ENCODE peak calls at places on chromosome 4, in five cellular contexts. One of them, this sample, is unnamed. For H3K36me3, the result is how much of the 10 kb centered on the place peaks cover.

GRCh38 chr4:27245216-27245615 is 384.6 kb downstream of the STIM2 start:
- DNase-seq in breast epithelium: no peak
- DNase-seq in aorta: no peak
- DNase-seq in adipocyte: no peak
- DNase-seq in GM23248: peak
- DNase-seq in this sample: no peak

GRCh38 chr4:148955926-148956325 is 513.7 kb upstream of the NR3C2 start:
- DNase-seq in breast epithelium: no peak
- DNase-seq in aorta: no peak
- DNase-seq in adipocyte: no peak
- DNase-seq in GM23248: peak
- DNase-seq in this sample: no peak

GRCh38 chr4:169567916-169568315 is 44.5 kb downstream of the NEK1 start:
- DNase-seq in breast epithelium: no peak
- DNase-seq in aorta: no peak
- DNase-seq in adipocyte: no peak
- DNase-seq in GM23248: no peak
- DNase-seq in this sample: no peak

GRCh38 chr4:54006755-54007154 is 57.6 kb downstream of the CHIC2 start:
- DNase-seq in breast epithelium: no peak
- DNase-seq in aorta: no peak
- DNase-seq in adipocyte: no peak
- DNase-seq in GM23248: no peak
- DNase-seq in this sample: no peak

GRCh38 chr4:7890635-7891393 is 48.8 kb downstream of the AFAP1 start:
- DNase-seq in breast epithelium: no peak
- DNase-seq in aorta: no peak
- DNase-seq in adipocyte: peak
- DNase-seq in GM23248: peak
- DNase-seq in this sample: no peak

GRCh38 chr4:3829954-3830773 is 64.0 kb downstream of the ADRA2C start:
- DNase-seq in breast epithelium: no peak
- DNase-seq in aorta: peak
- DNase-seq in adipocyte: no peak
- DNase-seq in GM23248: no peak
- DNase-seq in this sample: no peak

GRCh38 chr4:132108784-132109183 is 1040.3 kb upstream of the PCDH10 start:
- DNase-seq in breast epithelium: no peak
- DNase-seq in aorta: no peak
- DNase-seq in adipocyte: peak
- DNase-seq in GM23248: peak
- DNase-seq in this sample: no peak

GRCh38 chr4:82792912-82793649 is 5.5 kb downstream of the SCD5 start:
- DNase-seq in breast epithelium: no peak
- DNase-seq in aorta: no peak
- DNase-seq in adipocyte: peak
- DNase-seq in GM23248: peak
- DNase-seq in this sample: no peak

GRCh38 chr4:52997132-52997416 is 135.0 kb downstream of the RASL11B start:
- DNase-seq in breast epithelium: no peak
- DNase-seq in aorta: no peak
- DNase-seq in adipocyte: peak
- DNase-seq in GM23248: no peak
- DNase-seq in this sample: no peak

GRCh38 chr4:122665148-122665547 is 44.3 kb upstream of the IL21 start:
- DNase-seq in breast epithelium: no peak
- DNase-seq in aorta: no peak
- DNase-seq in adipocyte: peak
- DNase-seq in GM23248: peak
- DNase-seq in this sample: no peak

GRCh38 chr4:146567396-146567795 is 45.7 kb upstream of the SLC10A7 start:
- DNase-seq in breast epithelium: no peak
- DNase-seq in aorta: no peak
- DNase-seq in adipocyte: no peak
- DNase-seq in GM23248: peak
- DNase-seq in this sample: no peak

GRCh38 chr4:40395908-40396806 is 61.0 kb downstream of the CHRNA9 start:
- DNase-seq in breast epithelium: peak
- DNase-seq in aorta: no peak
- DNase-seq in adipocyte: peak
- DNase-seq in GM23248: no peak
- DNase-seq in this sample: peak

GRCh38 chr4:107828315-107828714 is 3.6 kb downstream of the SGMS2 start:
- DNase-seq in breast epithelium: no peak
- DNase-seq in aorta: no peak
- DNase-seq in adipocyte: no peak
- DNase-seq in GM23248: no peak
- DNase-seq in this sample: no peak

GRCh38 chr4:185384877-185385465 is 10.8 kb downstream of the LRP2BP start:
- DNase-seq in breast epithelium: no peak
- DNase-seq in aorta: no peak
- DNase-seq in adipocyte: no peak
- DNase-seq in GM23248: no peak
- DNase-seq in this sample: no peak

GRCh38 chr4:185991750-185992149 is 77.2 kb upstream of the TLR3 start:
- DNase-seq in breast epithelium: no peak
- DNase-seq in aorta: no peak
- DNase-seq in adipocyte: no peak
- DNase-seq in GM23248: no peak
- DNase-seq in this sample: no peak

GRCh38 chr4:3780347-3781171 is 14.4 kb downstream of the ADRA2C start:
- DNase-seq in breast epithelium: no peak
- DNase-seq in aorta: no peak
- DNase-seq in adipocyte: no peak
- DNase-seq in GM23248: no peak
- DNase-seq in this sample: no peak

GRCh38 chr4:167196386-167196785 is 37.9 kb downstream of the SPOCK3 start:
- DNase-seq in breast epithelium: no peak
- DNase-seq in aorta: no peak
- DNase-seq in adipocyte: peak
- DNase-seq in GM23248: no peak
- DNase-seq in this sample: no peak

GRCh38 chr4:174156239-174156826 is 127.1 kb downstream of the FBXO8 start:
- DNase-seq in breast epithelium: no peak
- DNase-seq in aorta: no peak
- DNase-seq in adipocyte: peak
- DNase-seq in GM23248: peak
- DNase-seq in this sample: no peak

GRCh38 chr4:110287130-110287529 is 88.7 kb upstream of the ELOVL6 start:
- DNase-seq in breast epithelium: no peak
- DNase-seq in aorta: no peak
- DNase-seq in adipocyte: peak
- DNase-seq in GM23248: peak
- DNase-seq in this sample: no peak

GRCh38 chr4:153222790-153223417 is 18.7 kb downstream of the TRIM2 start:
- DNase-seq in breast epithelium: peak
- DNase-seq in aorta: peak
- DNase-seq in adipocyte: peak
- DNase-seq in GM23248: peak
- DNase-seq in this sample: peak

GRCh38 chr4:108834787-108835384 is 72.0 kb upstream of the ETNPPL start:
- DNase-seq in breast epithelium: no peak
- DNase-seq in aorta: no peak
- DNase-seq in adipocyte: peak
- DNase-seq in GM23248: peak
- DNase-seq in this sample: no peak

GRCh38 chr4:139553751-139554670 is 2.0 kb downstream of the SETD7 start:
- DNase-seq in breast epithelium: no peak
- DNase-seq in aorta: no peak
- DNase-seq in adipocyte: peak
- DNase-seq in GM23248: peak
- DNase-seq in this sample: no peak

GRCh38 chr4:123830920-123831319 is 434.3 kb downstream of the SPRY1 start:
- DNase-seq in breast epithelium: no peak
- DNase-seq in aorta: no peak
- DNase-seq in adipocyte: no peak
- DNase-seq in GM23248: no peak
- DNase-seq in this sample: no peak

GRCh38 chr4:105555409-105555808 is 3.0 kb downstream of the ARHGEF38 start:
- DNase-seq in breast epithelium: no peak
- DNase-seq in aorta: no peak
- DNase-seq in adipocyte: no peak
- DNase-seq in GM23248: no peak
- DNase-seq in this sample: no peak

GRCh38 chr4:135365065-135365464 is 1163.5 kb upstream of the PABPC4L start:
- DNase-seq in breast epithelium: no peak
- DNase-seq in aorta: no peak
- DNase-seq in adipocyte: peak
- DNase-seq in GM23248: no peak
- DNase-seq in this sample: no peak

DNA sequence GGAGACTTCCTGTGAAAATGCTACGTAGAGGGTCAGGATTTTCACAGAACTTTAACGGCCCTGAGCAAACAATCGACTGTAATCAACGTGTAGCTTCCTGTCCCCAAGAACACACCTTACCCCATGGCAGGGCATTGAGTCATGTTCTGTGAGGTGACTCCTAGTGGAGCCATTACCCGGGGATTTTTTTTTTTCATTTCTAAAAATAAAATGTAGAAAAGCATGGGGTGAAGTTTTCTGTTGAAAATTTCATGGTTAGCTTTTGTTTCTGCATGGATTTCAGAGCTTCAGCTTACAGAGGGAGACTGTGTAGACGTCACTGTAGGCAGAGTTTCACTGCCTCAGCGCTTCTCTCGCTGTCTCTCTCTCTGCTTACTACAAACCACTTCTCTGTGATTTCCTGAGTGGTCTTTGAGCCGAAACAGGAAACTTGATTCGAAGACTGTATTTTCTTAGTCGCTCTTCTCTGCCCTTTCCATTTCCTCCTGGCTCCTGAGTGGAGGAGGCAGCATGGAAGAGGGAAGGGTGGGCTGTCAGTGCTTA is 111.7 kb downstream of the NFKB1 start:
- DNase-seq in breast epithelium: no peak
- DNase-seq in aorta: no peak
- DNase-seq in adipocyte: no peak
- DNase-seq in GM23248: no peak
- DNase-seq in this sample: no peak
- H3K36me3 ChIP-seq in breast epithelium: under half
- H3K36me3 ChIP-seq in aorta: under half
- H3K36me3 ChIP-seq in adipocyte: half or more
- H3K36me3 ChIP-seq in GM23248: half or more
- H3K36me3 ChIP-seq in this sample: under half

DNA sequence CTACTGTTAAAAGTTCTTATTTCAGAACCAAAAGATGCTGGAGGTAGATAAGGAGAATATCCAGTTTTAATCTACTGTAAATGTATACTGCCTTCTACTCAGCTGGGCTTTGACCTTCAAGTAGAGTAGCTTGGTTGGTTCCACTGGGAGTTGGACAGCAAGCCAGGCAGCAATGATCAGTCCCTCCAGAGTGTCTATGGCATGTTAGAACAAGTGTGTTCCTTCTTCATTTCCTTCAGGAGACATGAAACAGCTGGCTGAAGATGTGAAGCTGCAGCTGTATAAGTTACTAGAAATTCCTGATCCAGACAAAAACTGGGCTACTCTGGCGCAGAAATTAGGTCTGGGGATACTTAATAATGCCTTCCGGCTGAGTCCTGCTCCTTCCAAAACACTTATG is 111.0 kb downstream of the NFKB1 start:
- DNase-seq in breast epithelium: no peak
- DNase-seq in aorta: no peak
- DNase-seq in adipocyte: no peak
- DNase-seq in GM23248: no peak
- DNase-seq in this sample: no peak
- H3K36me3 ChIP-seq in breast epithelium: under half
- H3K36me3 ChIP-seq in aorta: under half
- H3K36me3 ChIP-seq in adipocyte: half or more
- H3K36me3 ChIP-seq in GM23248: half or more
- H3K36me3 ChIP-seq in this sample: half or more

DNA sequence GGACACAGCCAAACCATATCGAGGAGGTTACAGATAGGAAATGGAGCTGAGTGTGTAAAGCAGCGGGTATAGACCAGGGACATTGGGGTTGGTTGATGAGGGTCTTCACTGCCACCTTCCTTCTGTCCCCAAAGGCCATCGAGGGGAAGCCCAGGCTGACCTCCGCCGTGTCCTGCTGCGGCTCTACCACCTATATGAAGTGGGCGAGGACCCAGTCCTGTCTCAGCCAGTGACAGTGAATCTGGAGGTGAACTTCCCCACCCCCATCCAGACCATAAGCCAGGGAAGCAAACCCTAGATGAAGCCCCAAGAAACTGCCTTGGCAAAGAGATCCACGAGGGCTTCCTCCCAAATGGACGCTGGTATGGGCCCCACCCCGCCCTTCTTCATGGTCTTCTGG is 23.2 kb upstream of the MRFAP1 start:
- DNase-seq in breast epithelium: no peak
- DNase-seq in aorta: peak
- DNase-seq in adipocyte: no peak
- DNase-seq in GM23248: no peak
- DNase-seq in this sample: no peak
- H3K36me3 ChIP-seq in breast epithelium: under half
- H3K36me3 ChIP-seq in aorta: under half
- H3K36me3 ChIP-seq in adipocyte: under half
- H3K36me3 ChIP-seq in GM23248: under half
- H3K36me3 ChIP-seq in this sample: under half

GRCh38 chr4:118753685-118754084 is 68.5 kb downstream of the METTL14 start:
- DNase-seq in breast epithelium: no peak
- DNase-seq in aorta: no peak
- DNase-seq in adipocyte: no peak
- DNase-seq in GM23248: no peak
- DNase-seq in this sample: no peak

GRCh38 chr4:118752551-118752950 is 67.4 kb downstream of the METTL14 start:
- DNase-seq in breast epithelium: no peak
- DNase-seq in aorta: no peak
- DNase-seq in adipocyte: no peak
- DNase-seq in GM23248: peak
- DNase-seq in this sample: no peak

GRCh38 chr4:118753096-118753495 is 67.9 kb downstream of the METTL14 start:
- DNase-seq in breast epithelium: no peak
- DNase-seq in aorta: no peak
- DNase-seq in adipocyte: no peak
- DNase-seq in GM23248: no peak
- DNase-seq in this sample: no peak

GRCh38 chr4:118749347-118749988 is 64.3 kb downstream of the METTL14 start:
- DNase-seq in breast epithelium: no peak
- DNase-seq in aorta: no peak
- DNase-seq in adipocyte: no peak
- DNase-seq in GM23248: no peak
- DNase-seq in this sample: no peak

GRCh38 chr4:118751634-118752293 is 66.6 kb downstream of the METTL14 start:
- DNase-seq in breast epithelium: no peak
- DNase-seq in aorta: peak
- DNase-seq in adipocyte: no peak
- DNase-seq in GM23248: peak
- DNase-seq in this sample: no peak
- H3K36me3 ChIP-seq in breast epithelium: under half
- H3K36me3 ChIP-seq in aorta: under half
- H3K36me3 ChIP-seq in adipocyte: half or more
- H3K36me3 ChIP-seq in GM23248: half or more
- H3K36me3 ChIP-seq in this sample: under half

DNA sequence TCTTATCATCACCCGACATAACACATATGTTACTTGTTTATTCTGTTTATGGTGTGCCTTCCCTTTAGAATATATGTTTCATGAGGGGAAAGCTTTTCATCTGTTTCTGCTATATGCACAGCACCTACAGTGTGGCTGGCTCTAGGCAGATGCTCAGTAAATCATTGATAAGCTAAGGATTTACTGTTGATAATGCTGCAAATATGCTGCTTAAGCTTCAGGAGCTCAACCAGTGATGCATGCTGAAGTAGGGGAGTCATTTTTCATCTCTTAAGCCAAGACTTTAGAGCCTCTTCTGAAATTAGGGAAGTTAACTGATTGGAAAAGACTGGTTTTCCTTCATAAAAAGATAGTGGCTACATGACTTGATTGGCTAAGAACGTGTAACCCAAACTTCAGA is 16.4 kb downstream of the FAT4 start:
- DNase-seq in breast epithelium: no peak
- DNase-seq in aorta: no peak
- DNase-seq in adipocyte: no peak
- DNase-seq in GM23248: no peak
- DNase-seq in this sample: no peak
- H3K36me3 ChIP-seq in breast epithelium: under half
- H3K36me3 ChIP-seq in aorta: under half
- H3K36me3 ChIP-seq in adipocyte: under half
- H3K36me3 ChIP-seq in GM23248: under half
- H3K36me3 ChIP-seq in this sample: under half

This sample was measured in heart left ventricle.